ENCODE peak calls at places on chromosomes 12 and 14, in four cellular contexts. U is astrocyte of the cerebellum, K is psoas muscle, E is osteocyte. B is an unnamed sample.

GRCh38 chr12:68176252-68176651 is 16.7 kb upstream of the IFNG start:
- DNase-seq in U (no peak), K (no peak), E (no peak), B (no peak)

GRCh38 chr14:96038920-96039632 is at the start of gene C14orf132:
- DNase-seq in U (no peak), K (peak), E (no peak), B (peak)

GRCh38 chr14:100391777-100392176 is 68.6 kb downstream of the SLC25A47 start:
- DNase-seq in U (no peak), K (no peak), E (no peak), B (no peak)

GRCh38 chr12:96434107-96434506 is 33.9 kb upstream of the CDK17 start:
- DNase-seq in U (peak), K (no peak), E (no peak), B (peak)

GRCh38 chr12:13749380-13749779 is 232.0 kb downstream of the GRIN2B start:
- DNase-seq in U (no peak), K (no peak), E (no peak), B (no peak)

GRCh38 chr12:12338528-12339168 is 11.4 kb downstream of the MANSC1 start:
- DNase-seq in U (no peak), K (no peak), E (no peak), B (no peak)

GRCh38 chr12:45415393-45415817 is 199.5 kb downstream of the ANO6 start:
- DNase-seq in U (peak), K (peak), E (no peak), B (peak)

GRCh38 chr14:58844544-58844943 is 206.8 kb downstream of the DACT1 start:
- DNase-seq in U (no peak), K (no peak), E (no peak), B (no peak)

GRCh38 chr12:124616394-124617343 is 49.3 kb upstream of the NCOR2 start:
- DNase-seq in U (no peak), K (no peak), E (no peak), B (no peak)

GRCh38 chr14:99821519-99822165 is 28.4 kb downstream of the EML1 start:
- DNase-seq in U (peak), K (no peak), E (no peak), B (peak)

GRCh38 chr12:63792333-63792732 is 12.6 kb downstream of the RXYLT1 start:
- DNase-seq in U (no peak), K (no peak), E (no peak), B (no peak)

GRCh38 chr12:54262403-54262925 is 17.5 kb downstream of the CBX5 start:
- DNase-seq in U (no peak), K (no peak), E (no peak), B (peak)

GRCh38 chr12:34400423-34400881 is 378.2 kb downstream of the ALG10 start:
- DNase-seq in U (no peak), K (peak), E (peak), B (no peak)

GRCh38 chr14:71250347-71250746 is 343.1 kb downstream of the PCNX1 start:
- DNase-seq in U (no peak), K (no peak), E (no peak), B (no peak)

GRCh38 chr14:61321385-61322010 is at the start of gene PRKCH:
- DNase-seq in U (peak), K (peak), E (no peak), B (peak)

GRCh38 chr12:113298861-113299545 is 35.9 kb downstream of the SLC8B1 start:
- DNase-seq in U (no peak), K (peak), E (no peak), B (no peak)

GRCh38 chr14:24513009-24513408 is 4.9 kb upstream of the CMA1 start:
- DNase-seq in U (no peak), K (no peak), E (no peak), B (no peak)

GRCh38 chr12:120579179-120579578 is 2.0 kb downstream of the POP5 start:
- DNase-seq in U (no peak), K (no peak), E (no peak), B (no peak)

GRCh38 chr12:120573560-120573959 is 7.6 kb downstream of the POP5 start:
- DNase-seq in U (no peak), K (no peak), E (no peak), B (no peak)

GRCh38 chr12:120571299-120571698 is 9.9 kb downstream of the POP5 start:
- DNase-seq in U (no peak), K (no peak), E (no peak), B (no peak)

DNA sequence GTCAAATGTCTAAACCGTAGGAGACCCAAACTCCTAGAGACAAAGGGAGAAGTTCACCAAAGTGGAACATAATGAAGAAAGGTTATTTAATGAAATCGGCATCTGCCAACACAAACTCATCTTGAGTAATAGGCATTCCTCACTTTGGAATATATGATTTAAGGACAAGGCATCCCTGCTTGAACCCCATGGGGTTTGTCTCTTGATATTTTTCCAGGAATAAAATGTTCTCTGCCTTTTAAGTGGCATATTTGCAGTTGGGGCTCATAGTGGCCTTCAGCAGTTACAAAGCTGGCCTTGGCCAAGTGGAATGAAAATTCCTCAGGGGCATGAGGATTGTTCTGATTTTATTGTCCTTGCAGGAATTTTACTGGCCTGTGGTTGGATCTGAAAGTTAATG is 7.1 kb downstream of the POP5 start:
- DNase-seq in U (no peak), K (no peak), E (no peak), B (no peak)
- TF ChIP-seq CTCF in U (no peak), K (no peak), E (no peak), B (no peak)

GRCh38 chr12:51419473-51420228 is 5.0 kb upstream of the SLC4A8 start:
- DNase-seq in U (no peak), K (no peak), E (no peak), B (no peak)
- TF ChIP-seq CTCF in U (peak), K (no peak), E (no peak), B (peak)

DNA sequence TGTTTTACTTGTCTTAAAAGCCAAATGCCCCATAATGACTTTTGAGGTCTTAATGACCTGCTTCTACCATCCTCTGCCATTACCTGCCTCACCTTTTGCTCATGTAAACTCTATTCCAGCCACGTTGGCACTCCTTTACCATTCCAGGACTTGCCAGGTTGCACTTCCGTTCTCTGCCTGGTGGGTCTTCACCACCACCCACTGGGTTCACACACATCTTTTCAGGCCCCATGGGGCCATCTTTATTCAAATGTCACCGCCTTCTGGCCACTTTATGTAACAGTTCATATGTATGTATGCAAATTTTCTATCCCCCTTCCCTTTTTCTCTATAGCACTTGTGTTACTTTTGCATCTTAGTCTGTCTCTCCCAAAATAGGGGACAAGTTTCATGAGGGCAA is 57.7 kb downstream of the ATP2A2 start:
- DNase-seq in U (no peak), K (no peak), E (no peak), B (no peak)
- TF ChIP-seq CTCF in U (peak), K (no peak), E (peak), B (peak)

DNA sequence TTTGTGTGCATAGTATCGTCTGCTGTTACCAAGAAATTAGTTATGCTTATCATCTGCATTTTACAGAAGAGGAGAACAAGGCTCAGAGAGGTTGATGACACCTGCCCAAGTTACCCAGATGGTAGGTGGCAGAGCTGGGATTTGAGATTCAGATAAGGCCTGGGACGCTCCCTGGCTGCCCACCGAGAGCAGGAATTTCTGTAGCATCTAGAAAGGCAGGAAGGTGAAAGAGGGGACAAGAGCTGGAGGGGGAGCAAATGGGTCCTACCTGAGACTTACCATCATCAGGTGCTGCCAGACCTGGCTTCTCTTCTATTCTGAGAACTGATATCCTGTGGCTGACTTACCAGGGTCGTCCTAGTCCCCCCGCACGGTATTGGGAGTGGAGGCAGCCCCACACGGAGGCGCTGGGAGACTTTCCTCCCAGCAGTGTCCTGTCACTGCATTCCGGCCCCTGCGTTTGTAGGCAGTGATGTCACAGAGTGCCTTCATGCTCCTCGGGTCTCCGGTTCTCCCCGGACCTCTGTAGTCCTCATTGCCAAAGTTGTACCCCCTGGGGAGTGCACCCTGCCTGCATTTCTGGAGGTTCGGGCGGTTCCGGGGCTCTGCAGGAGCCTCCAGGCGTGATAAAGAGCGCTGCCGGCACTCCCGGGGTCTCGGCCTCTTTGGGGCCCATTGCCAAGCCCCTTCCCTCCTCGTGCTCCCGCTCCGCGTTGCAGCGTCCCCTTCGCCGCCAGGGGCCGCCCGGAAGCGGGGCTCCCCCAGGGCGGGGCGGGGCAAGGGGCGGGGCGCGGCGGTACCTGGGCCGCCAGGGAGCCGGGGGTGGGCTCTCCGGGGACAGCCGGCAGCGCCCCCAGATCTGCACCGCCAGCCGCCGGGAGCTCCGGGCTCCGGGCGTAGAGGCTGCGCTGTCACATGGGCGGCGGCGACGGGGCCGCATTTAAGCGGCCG is at the start of gene CABP1:
- DNase-seq in U (no peak), K (no peak), E (no peak), B (no peak)
- TF ChIP-seq CTCF in U (peak), K (no peak), E (peak), B (peak)

GRCh38 chr14:37172024-37172869 is at the start of gene SLC25A21:
- DNase-seq in U (peak), K (peak), E (peak), B (peak)
- TF ChIP-seq CTCF in U (peak), K (no peak), E (peak), B (peak)

GRCh38 chr12:28017873-28018255 is 45.3 kb upstream of the PTHLH start:
- DNase-seq in U (no peak), K (no peak), E (no peak), B (no peak)
- TF ChIP-seq CTCF in U (no peak), K (no peak), E (no peak), B (no peak)

GRCh38 chr12:62438098-62438692 is 28.4 kb upstream of the MON2 start:
- DNase-seq in U (peak), K (no peak), E (no peak), B (peak)
- TF ChIP-seq CTCF in U (peak), K (peak), E (peak), B (peak)

DNA sequence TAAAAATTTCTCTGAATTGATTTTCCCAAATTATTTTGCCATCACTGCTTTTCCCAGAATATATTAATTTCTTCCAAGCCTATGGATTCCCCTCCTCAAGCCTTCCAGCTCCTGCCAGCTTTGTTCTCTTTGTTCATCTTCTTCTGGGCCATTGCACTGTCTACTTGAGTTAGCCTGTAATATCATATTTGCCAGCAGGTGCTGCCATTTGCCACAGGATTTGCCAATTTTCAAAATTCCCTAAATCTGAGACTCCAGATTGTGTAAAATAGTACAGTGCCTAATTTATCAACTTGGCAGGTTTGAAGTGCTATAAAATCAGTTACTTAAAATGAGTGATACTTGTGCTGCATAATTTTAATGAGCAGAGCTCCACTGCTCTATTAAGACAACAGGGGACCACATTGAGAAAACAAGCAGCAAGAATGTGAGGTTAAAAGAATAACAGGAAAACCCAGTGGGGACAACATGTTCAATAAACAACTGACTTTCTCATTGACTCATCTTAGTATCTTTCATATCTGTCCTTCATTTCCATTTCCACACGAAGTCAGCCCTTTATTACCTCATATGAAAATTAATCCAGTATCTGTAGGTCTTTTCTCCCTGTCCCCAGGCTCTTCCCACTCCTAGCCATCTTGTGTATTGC is 84.6 kb upstream of the CCDC196 start:
- DNase-seq in U (no peak), K (no peak), E (no peak), B (peak)
- TF ChIP-seq CTCF in U (peak), K (peak), E (peak), B (peak)

GRCh38 chr14:72904840-72905561 is 11.1 kb upstream of the DPF3 start:
- DNase-seq in U (peak), K (peak), E (no peak), B (peak)

GRCh38 chr14:72907327-72907826 is 13.5 kb upstream of the DPF3 start:
- DNase-seq in U (no peak), K (no peak), E (no peak), B (no peak)

GRCh38 chr14:72906879-72907278 is 13.0 kb upstream of the DPF3 start:
- DNase-seq in U (no peak), K (no peak), E (no peak), B (no peak)

GRCh38 chr14:72907886-72908285 is 14.0 kb upstream of the DPF3 start:
- DNase-seq in U (no peak), K (no peak), E (no peak), B (peak)

GRCh38 chr14:72906316-72906715 is 12.4 kb upstream of the DPF3 start:
- DNase-seq in U (peak), K (no peak), E (no peak), B (no peak)
- TF ChIP-seq CTCF in U (no peak), K (no peak), E (no peak), B (no peak)